ENCODE peak calls at places on chromosomes 5 and 9, in ten cellular contexts. X is C1 segment of cervical spinal cord, V is heart left ventricle, Y is SK-N-DZ, L is mucosa of gallbladder, H is activated gamma-delta T cell, Z is Kasumi-1, B is Calu3, C is cardiac muscle cell, F is anterior cingulate cortex. P is an unnamed sample.
A peak's percentile ranks its signal among the peaks of the same experiment; 100 is the strongest.

GRCh38 chr5:174837919-174838902 is 113.8 kb downstream of the MSX2 start:
- DNase-seq in Y (no peak), H (no peak), V (no peak), B (no peak), Z (no peak), F (no peak), C (peak; percentile 28), X (peak; percentile 7), L (no peak), P (no peak)

GRCh38 chr9:136255166-136255538 is 9.5 kb upstream of the QSOX2 start:
- DNase-seq in L (no peak), B (no peak), C (no peak), Y (no peak), Z (no peak), X (no peak), V (no peak), H (no peak), F (no peak), P (no peak)

GRCh38 chr9:108816037-108816436 is 39.7 kb downstream of the ACTL7B start:
- DNase-seq in H (no peak), F (no peak), Z (peak; percentile 62), B (no peak), X (peak; percentile 18), Y (no peak), L (no peak), V (peak; percentile 25), C (no peak), P (no peak)

GRCh38 chr9:20407013-20407412 is 215.3 kb downstream of the MLLT3 start:
- DNase-seq in Z (no peak), B (no peak), L (no peak), C (no peak), F (no peak), V (no peak), X (no peak), Y (no peak), H (no peak), P (no peak)

GRCh38 chr5:57495285-57495684 is 12.7 kb upstream of the ACTBL2 start:
- DNase-seq in H (no peak), F (no peak), Y (no peak), L (no peak), V (no peak), Z (peak; percentile 25), C (no peak), X (no peak), B (no peak), P (no peak)

GRCh38 chr9:121322037-121322736 is 47.9 kb downstream of the STOM start:
- DNase-seq in C (no peak), Y (no peak), Z (no peak), L (no peak), H (no peak), F (no peak), B (no peak), V (no peak), X (no peak), P (no peak)

GRCh38 chr9:124469011-124469832 is 19.0 kb downstream of the ADGRD2 start:
- DNase-seq in L (no peak), F (no peak), V (no peak), Y (no peak), Z (no peak), X (no peak), C (no peak), H (no peak), B (no peak), P (no peak)

GRCh38 chr9:97318433-97318832 is 11.0 kb downstream of the CCDC180 start:
- DNase-seq in B (no peak), F (no peak), Z (no peak), Y (no peak), X (no peak), H (no peak), L (no peak), V (no peak), C (no peak), P (no peak)

GRCh38 chr9:109286981-109287380 is 33.9 kb downstream of the EPB41L4B start:
- DNase-seq in Y (no peak), F (no peak), V (no peak), X (no peak), C (peak; percentile 15), H (no peak), B (no peak), L (no peak), Z (no peak), P (no peak)

GRCh38 chr5:1723957-1724821 is 75.4 kb downstream of the MRPL36 start:
- DNase-seq in Y (no peak), X (no peak), V (no peak), H (no peak), F (no peak), L (peak; percentile 6), Z (no peak), B (no peak), C (no peak), P (no peak)

GRCh38 chr5:78490709-78491485 is 130.5 kb downstream of the SCAMP1 start:
- DNase-seq in X (no peak), B (peak; percentile 31), H (no peak), Z (no peak), L (no peak), V (no peak), F (no peak), Y (no peak), C (no peak), P (no peak)

GRCh38 chr9:120928015-120928719 is 1.6 kb upstream of the TRAF1 start:
- DNase-seq in H (no peak), V (peak; percentile 62), X (no peak), L (peak; percentile 36), F (no peak), Z (no peak), C (no peak), B (no peak), Y (no peak), P (no peak)

P was measured in nucleus accumbens.